ENCODE peak calls at places on chromosomes 5 and 9, in six cellular contexts. B is posterior cingulate gyrus; W is stimulated activated CD4-positive, alpha-beta T cell treated with anti-CD3 and anti-CD28 coated beads, Interleukin-1b, Interleukin-23, amount 100 ng/mL, for 24 hours; M is activated CD4-positive, alpha-beta T cell treated with anti-CD3 and anti-CD28 coated beads, Interleukin-2, amount 50 U/mL, for 48 hours; R is activated CD4-positive, alpha-beta memory T cell treated with anti-CD3 and anti-CD28 coated beads, Interleukin-2, amount 10 ng/mL, durations not matched to agents 7 days and 5 days; D is dermis blood vessel endothelial cell. H is an unnamed sample.

GRCh38 chr5:372556-372910 is 51.0 kb downstream of the AHRR start:
- DNase-seq in B (peak), W (no peak), M (no peak), R (no peak), D (no peak), H (no peak)

GRCh38 chr9:17839744-17840143 is 260.9 kb downstream of the SH3GL2 start:
- DNase-seq in B (no peak), W (no peak), M (no peak), R (no peak), D (no peak), H (no peak)

GRCh38 chr9:130419521-130420035 is 25.2 kb upstream of the ASS1 start:
- DNase-seq in B (peak), W (no peak), M (no peak), R (no peak), D (no peak), H (no peak)

GRCh38 chr9:99359336-99359735 is 137.3 kb downstream of the SEC61B start:
- DNase-seq in B (peak), W (no peak), M (no peak), R (no peak), D (no peak), H (no peak)

GRCh38 chr5:107864793-107865192 is 194.1 kb upstream of the EFNA5 start:
- DNase-seq in B (no peak), W (no peak), M (no peak), R (no peak), D (peak), H (peak)

GRCh38 chr5:657570-657969 is 35.6 kb downstream of the TPPP start:
- DNase-seq in B (peak), W (no peak), M (no peak), R (no peak), D (peak), H (peak)

GRCh38 chr9:720239-720881 is 121.1 kb upstream of the DMRT1 start:
- DNase-seq in B (no peak), W (no peak), M (no peak), R (no peak), D (no peak), H (no peak)

GRCh38 chr9:35791321-35791921 is at the start of gene NPR2:
- DNase-seq in B (peak), W (no peak), M (no peak), R (no peak), D (peak), H (peak)

GRCh38 chr5:67799732-67800234 is 415.8 kb upstream of the PIK3R1 start:
- DNase-seq in B (no peak), W (no peak), M (no peak), R (no peak), D (no peak), H (no peak)

GRCh38 chr5:115343855-115344254 is 47.4 kb upstream of the CCDC112 start:
- DNase-seq in B (no peak), W (no peak), M (no peak), R (no peak), D (no peak), H (no peak)

GRCh38 chr5:36209664-36210063 is 32.1 kb downstream of the NADK2 start:
- DNase-seq in B (no peak), W (no peak), M (no peak), R (no peak), D (peak), H (peak)

GRCh38 chr9:124110307-124110915 is 98.8 kb downstream of the LHX2 start:
- DNase-seq in B (no peak), W (no peak), M (peak), R (peak), D (peak), H (peak)

GRCh38 chr5:180718810-180719453 is 20.9 kb downstream of the OR2Y1 start:
- DNase-seq in B (no peak), W (no peak), M (peak), R (peak), D (peak), H (peak)

GRCh38 chr5:5370375-5370774 is 52.1 kb upstream of the ICE1 start:
- DNase-seq in B (no peak), W (no peak), M (no peak), R (no peak), D (no peak), H (no peak)

GRCh38 chr5:54383225-54383624 is 72.3 kb upstream of the HSPB3 start:
- DNase-seq in B (no peak), W (no peak), M (no peak), R (no peak), D (no peak), H (no peak)

GRCh38 chr5:44830951-44831350 is 22.2 kb downstream of the MRPS30 start:
- DNase-seq in B (no peak), W (no peak), M (no peak), R (no peak), D (no peak), H (no peak)

GRCh38 chr9:19690128-19690527 is 98.7 kb downstream of the SLC24A2 start:
- DNase-seq in B (no peak), W (no peak), M (no peak), R (no peak), D (no peak), H (no peak)

GRCh38 chr5:58156977-58157701 is 302.7 kb downstream of the PLK2 start:
- DNase-seq in B (peak), W (no peak), M (no peak), R (no peak), D (peak), H (peak)

GRCh38 chr9:99720455-99721050 is 101.1 kb upstream of the NR4A3 start:
- DNase-seq in B (no peak), W (no peak), M (no peak), R (no peak), D (no peak), H (no peak)

GRCh38 chr9:117523531-117524153 is 108.8 kb upstream of the ASTN2 start:
- DNase-seq in B (no peak), W (no peak), M (no peak), R (no peak), D (no peak), H (no peak)

GRCh38 chr5:134437340-134438267 is 25.9 kb upstream of the CDKN2AIPNL start:
- DNase-seq in B (peak), W (no peak), M (no peak), R (no peak), D (no peak), H (no peak)

GRCh38 chr5:37837101-37838032 is 2.5 kb downstream of the GDNF start:
- DNase-seq in B (peak), W (peak), M (peak), R (peak), D (peak), H (peak)

GRCh38 chr5:95382843-95383242 is 8.3 kb upstream of the FAM81B start:
- DNase-seq in B (no peak), W (no peak), M (no peak), R (no peak), D (no peak), H (no peak)

GRCh38 chr5:38607930-38608545 is 51.6 kb upstream of the LIFR start:
- DNase-seq in B (no peak), W (no peak), M (no peak), R (no peak), D (no peak), H (peak)

GRCh38 chr5:143921525-143922311 is 109.8 kb downstream of the HMHB1 start:
- DNase-seq in B (no peak), W (no peak), M (no peak), R (no peak), D (no peak), H (peak)

GRCh38 chr5:172622091-172623046 is 18.7 kb upstream of the NEURL1B start:
- DNase-seq in B (peak), W (no peak), M (no peak), R (no peak), D (no peak), H (no peak)

GRCh38 chr5:66169534-66169933 is 25.4 kb downstream of the SREK1 start:
- DNase-seq in B (no peak), W (no peak), M (no peak), R (no peak), D (peak), H (no peak)

GRCh38 chr9:96604005-96604320 is 15.7 kb downstream of the CDC14B start:
- DNase-seq in B (no peak), W (no peak), M (no peak), R (no peak), D (no peak), H (no peak)

GRCh38 chr9:34570422-34571179 is 18.9 kb downstream of the CNTFR start:
- DNase-seq in B (no peak), W (no peak), M (no peak), R (no peak), D (no peak), H (no peak)

GRCh38 chr5:156431956-156432829 is 105.2 kb downstream of the SGCD start:
- DNase-seq in B (no peak), W (no peak), M (no peak), R (no peak), D (no peak), H (no peak)

GRCh38 chr9:5899292-5899691 is 8.6 kb downstream of the MLANA start:
- DNase-seq in B (peak), W (no peak), M (no peak), R (no peak), D (peak), H (no peak)

GRCh38 chr5:76942581-76942980 is 10.3 kb upstream of the CRHBP start:
- DNase-seq in B (no peak), W (no peak), M (no peak), R (no peak), D (no peak), H (no peak)

GRCh38 chr5:138748630-138749081 is 4.6 kb upstream of the CTNNA1 start:
- DNase-seq in B (no peak), W (no peak), M (no peak), R (no peak), D (no peak), H (no peak)

GRCh38 chr5:154318691-154319090 is 127.1 kb upstream of the SAP30L start:
- DNase-seq in B (no peak), W (no peak), M (no peak), R (no peak), D (no peak), H (no peak)

GRCh38 chr5:123813937-123814624 is 302.1 kb downstream of the CSNK1G3 start:
- DNase-seq in B (no peak), W (no peak), M (no peak), R (no peak), D (peak), H (peak)

GRCh38 chr9:3980771-3981170 is 319.1 kb downstream of the GLIS3 start:
- DNase-seq in B (peak), W (no peak), M (no peak), R (no peak), D (no peak), H (no peak)

GRCh38 chr9:131278421-131279111 is 2.3 kb upstream of the FAM78A start:
- DNase-seq in B (peak), W (no peak), M (peak), R (peak), D (no peak), H (no peak)

GRCh38 chr5:117131048-117131679 is 556.5 kb upstream of the SEMA6A start:
- DNase-seq in B (no peak), W (no peak), M (no peak), R (no peak), D (no peak), H (no peak)

GRCh38 chr5:172528440-172528839 is 74.1 kb upstream of the SH3PXD2B start:
- DNase-seq in B (no peak), W (no peak), M (no peak), R (no peak), D (no peak), H (no peak)